ENCODE peak calls at places on chromosomes 6 and 20, in six cellular contexts. One of them, this sample, is unnamed.

GRCh38 chr20:59625214-59625922 is 21.0 kb downstream of the PHACTR3 start:
- DNase-seq in neuronal stem cell: no peak
- DNase-seq in trophoblast cell: no peak
- DNase-seq in mesenchymal stem cell: no peak
- DNase-seq in H9: no peak
- DNase-seq in H1: no peak
- DNase-seq in this sample: no peak

GRCh38 chr6:18595774-18596528 is 208.8 kb downstream of the RNF144B start:
- DNase-seq in mesenchymal stem cell: peak; percentile 62
- DNase-seq in neuronal stem cell: peak; percentile 76
- DNase-seq in H9: peak; percentile 64
- DNase-seq in trophoblast cell: peak; percentile 79
- DNase-seq in H1: peak; percentile 84
- DNase-seq in this sample: peak; percentile 63

GRCh38 chr20:47354388-47354709 is 2.1 kb downstream of the ZMYND8 start:
- DNase-seq in H9: no peak
- DNase-seq in neuronal stem cell: no peak
- DNase-seq in trophoblast cell: no peak
- DNase-seq in H1: no peak
- DNase-seq in mesenchymal stem cell: no peak
- DNase-seq in this sample: no peak

GRCh38 chr20:5073154-5074049 is 46.4 kb downstream of the PCNA start:
- DNase-seq in H1: peak; percentile 51
- DNase-seq in trophoblast cell: no peak
- DNase-seq in neuronal stem cell: no peak
- DNase-seq in mesenchymal stem cell: peak; percentile 22
- DNase-seq in H9: peak; percentile 40
- DNase-seq in this sample: peak; percentile 22

GRCh38 chr6:157861814-157862213 is 38.8 kb downstream of the SNX9 start:
- DNase-seq in H9: no peak
- DNase-seq in trophoblast cell: peak; percentile 32
- DNase-seq in mesenchymal stem cell: peak; percentile 46
- DNase-seq in H1: no peak
- DNase-seq in neuronal stem cell: no peak
- DNase-seq in this sample: peak; percentile 71

GRCh38 chr6:31969712-31970603 is 2.0 kb downstream of the DXO start:
- DNase-seq in H9: no peak
- DNase-seq in H1: no peak
- DNase-seq in mesenchymal stem cell: peak; percentile 25
- DNase-seq in trophoblast cell: no peak
- DNase-seq in neuronal stem cell: no peak
- DNase-seq in this sample: peak; percentile 55

GRCh38 chr6:135088818-135089809 is 34.5 kb upstream of the HBS1L start:
- DNase-seq in neuronal stem cell: no peak
- DNase-seq in H1: no peak
- DNase-seq in H9: no peak
- DNase-seq in trophoblast cell: peak; percentile 16
- DNase-seq in mesenchymal stem cell: peak; percentile 28
- DNase-seq in this sample: peak; percentile 72

GRCh38 chr6:109229536-109229935 is 134.2 kb downstream of the CEP57L1 start:
- DNase-seq in H9: no peak
- DNase-seq in H1: no peak
- DNase-seq in trophoblast cell: no peak
- DNase-seq in neuronal stem cell: no peak
- DNase-seq in mesenchymal stem cell: no peak
- DNase-seq in this sample: no peak

GRCh38 chr20:24699321-24700165 is 230.1 kb downstream of the SYNDIG1 start:
- DNase-seq in neuronal stem cell: no peak
- DNase-seq in H1: peak; percentile 11
- DNase-seq in mesenchymal stem cell: no peak
- DNase-seq in H9: peak; percentile 16
- DNase-seq in trophoblast cell: no peak
- DNase-seq in this sample: no peak
- H4K91ac ChIP-seq in neuronal stem cell: no peak overlapping the region
- H4K91ac ChIP-seq in H1: no peak overlapping the region
- H4K91ac ChIP-seq in mesenchymal stem cell: no peak overlapping the region
- H4K91ac ChIP-seq in H9: no peak overlapping the region
- H4K91ac ChIP-seq in trophoblast cell: no peak overlapping the region
- H4K91ac ChIP-seq in this sample: no peak overlapping the region

DNA sequence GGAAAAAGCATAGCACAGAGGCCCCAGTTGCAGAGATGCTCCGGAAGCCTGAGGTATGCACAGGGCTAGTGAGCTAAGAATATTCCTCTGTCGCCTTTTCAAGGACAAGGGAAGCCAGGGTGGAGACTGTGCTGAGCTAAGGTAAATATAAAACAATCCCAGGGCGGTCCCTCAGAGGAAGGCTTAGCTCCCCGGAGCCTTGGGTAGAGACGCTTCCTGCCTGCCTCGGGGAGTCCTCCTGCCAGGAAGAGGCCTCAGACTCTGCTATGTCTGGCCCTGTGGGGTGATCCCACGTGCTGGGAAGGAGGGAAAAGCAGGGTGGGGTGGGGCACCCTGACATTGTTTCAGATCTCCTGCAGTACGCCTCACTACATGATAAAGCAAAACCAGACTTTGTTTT is 134.9 kb upstream of the FOXA2 start:
- DNase-seq in mesenchymal stem cell: no peak
- DNase-seq in H9: no peak
- DNase-seq in H1: no peak
- DNase-seq in trophoblast cell: no peak
- DNase-seq in neuronal stem cell: no peak
- DNase-seq in this sample: no peak
- H4K91ac ChIP-seq in mesenchymal stem cell: no peak overlapping the region
- H4K91ac ChIP-seq in H9: no peak overlapping the region
- H4K91ac ChIP-seq in H1: no peak overlapping the region
- H4K91ac ChIP-seq in trophoblast cell: no peak overlapping the region
- H4K91ac ChIP-seq in neuronal stem cell: no peak overlapping the region
- H4K91ac ChIP-seq in this sample: no peak overlapping the region

GRCh38 chr6:7264686-7265384 is 48.2 kb downstream of the SSR1 start:
- DNase-seq in mesenchymal stem cell: no peak
- DNase-seq in neuronal stem cell: no peak
- DNase-seq in trophoblast cell: no peak
- DNase-seq in H1: no peak
- DNase-seq in H9: no peak
- DNase-seq in this sample: no peak
- H4K91ac ChIP-seq in mesenchymal stem cell: no peak overlapping the region
- H4K91ac ChIP-seq in neuronal stem cell: no peak overlapping the region
- H4K91ac ChIP-seq in trophoblast cell: no peak overlapping the region
- H4K91ac ChIP-seq in H1: no peak overlapping the region
- H4K91ac ChIP-seq in H9: no peak overlapping the region
- H4K91ac ChIP-seq in this sample: no peak overlapping the region

GRCh38 chr6:132194529-132194928 is 206.7 kb downstream of the MOXD1 start:
- DNase-seq in H1: no peak
- DNase-seq in mesenchymal stem cell: no peak
- DNase-seq in neuronal stem cell: no peak
- DNase-seq in H9: no peak
- DNase-seq in trophoblast cell: no peak
- DNase-seq in this sample: no peak

GRCh38 chr6:132199343-132199742 is 201.9 kb downstream of the MOXD1 start:
- DNase-seq in H9: no peak
- DNase-seq in mesenchymal stem cell: no peak
- DNase-seq in trophoblast cell: no peak
- DNase-seq in H1: no peak
- DNase-seq in neuronal stem cell: no peak
- DNase-seq in this sample: peak; percentile 90

GRCh38 chr6:132198896-132199295 is 202.4 kb downstream of the MOXD1 start:
- DNase-seq in H9: no peak
- DNase-seq in mesenchymal stem cell: no peak
- DNase-seq in trophoblast cell: no peak
- DNase-seq in H1: no peak
- DNase-seq in neuronal stem cell: no peak
- DNase-seq in this sample: peak; percentile 87

GRCh38 chr6:132202569-132202968 is 198.7 kb downstream of the MOXD1 start:
- DNase-seq in mesenchymal stem cell: peak; percentile 95
- DNase-seq in H1: no peak
- DNase-seq in trophoblast cell: peak; percentile 25
- DNase-seq in H9: no peak
- DNase-seq in neuronal stem cell: no peak
- DNase-seq in this sample: peak; percentile 96

DNA sequence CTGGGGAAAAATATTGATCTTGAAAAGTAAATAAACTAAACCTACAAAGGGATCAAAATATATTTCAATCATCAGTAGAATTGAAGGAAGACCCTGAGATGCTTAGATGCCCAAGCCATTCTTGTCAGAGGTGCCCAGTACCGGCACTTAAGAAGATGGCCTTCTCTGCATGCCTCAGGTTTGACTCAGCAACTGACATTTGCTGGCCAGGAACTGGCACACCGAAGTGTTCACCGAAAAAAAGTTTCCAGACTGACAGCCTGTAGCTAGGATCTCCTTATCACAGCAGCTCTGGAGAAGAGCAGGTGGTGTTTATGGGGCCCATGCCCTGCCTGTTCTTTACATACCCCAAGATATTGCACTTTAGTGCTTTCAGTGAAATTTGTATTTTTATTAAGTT is 203.2 kb downstream of the MOXD1 start:
- DNase-seq in trophoblast cell: no peak
- DNase-seq in H9: no peak
- DNase-seq in mesenchymal stem cell: no peak
- DNase-seq in H1: no peak
- DNase-seq in neuronal stem cell: no peak
- DNase-seq in this sample: no peak
- H4K91ac ChIP-seq in trophoblast cell: no peak overlapping the region
- H4K91ac ChIP-seq in H9: no peak overlapping the region
- H4K91ac ChIP-seq in mesenchymal stem cell: no peak overlapping the region
- H4K91ac ChIP-seq in H1: no peak overlapping the region
- H4K91ac ChIP-seq in neuronal stem cell: no peak overlapping the region
- H4K91ac ChIP-seq in this sample: peak overlapping the region; percentile 6

GRCh38 chr6:159832941-159833340 is 32.9 kb downstream of the PNLDC1 start:
- DNase-seq in H9: no peak
- DNase-seq in H1: no peak
- DNase-seq in trophoblast cell: peak; percentile 9
- DNase-seq in neuronal stem cell: no peak
- DNase-seq in mesenchymal stem cell: no peak
- DNase-seq in this sample: no peak

GRCh38 chr6:159831373-159831679 is 31.2 kb downstream of the PNLDC1 start:
- DNase-seq in trophoblast cell: no peak
- DNase-seq in neuronal stem cell: no peak
- DNase-seq in H9: no peak
- DNase-seq in mesenchymal stem cell: no peak
- DNase-seq in H1: no peak
- DNase-seq in this sample: no peak

GRCh38 chr6:159836294-159837140 is 36.4 kb downstream of the PNLDC1 start:
- DNase-seq in H1: peak; percentile 42
- DNase-seq in mesenchymal stem cell: no peak
- DNase-seq in trophoblast cell: no peak
- DNase-seq in H9: no peak
- DNase-seq in neuronal stem cell: no peak
- DNase-seq in this sample: peak; percentile 17

GRCh38 chr6:159833556-159833955 is 33.5 kb downstream of the PNLDC1 start:
- DNase-seq in H1: no peak
- DNase-seq in neuronal stem cell: no peak
- DNase-seq in trophoblast cell: no peak
- DNase-seq in mesenchymal stem cell: no peak
- DNase-seq in H9: no peak
- DNase-seq in this sample: peak; percentile 37

GRCh38 chr6:159833997-159834601 is 34.0 kb downstream of the PNLDC1 start:
- DNase-seq in mesenchymal stem cell: no peak
- DNase-seq in trophoblast cell: no peak
- DNase-seq in H1: no peak
- DNase-seq in H9: no peak
- DNase-seq in neuronal stem cell: no peak
- DNase-seq in this sample: no peak
- H4K91ac ChIP-seq in mesenchymal stem cell: no peak overlapping the region
- H4K91ac ChIP-seq in trophoblast cell: no peak overlapping the region
- H4K91ac ChIP-seq in H1: peak overlapping the region; percentile 50
- H4K91ac ChIP-seq in H9: no peak overlapping the region
- H4K91ac ChIP-seq in neuronal stem cell: no peak overlapping the region
- H4K91ac ChIP-seq in this sample: no peak overlapping the region

DNA sequence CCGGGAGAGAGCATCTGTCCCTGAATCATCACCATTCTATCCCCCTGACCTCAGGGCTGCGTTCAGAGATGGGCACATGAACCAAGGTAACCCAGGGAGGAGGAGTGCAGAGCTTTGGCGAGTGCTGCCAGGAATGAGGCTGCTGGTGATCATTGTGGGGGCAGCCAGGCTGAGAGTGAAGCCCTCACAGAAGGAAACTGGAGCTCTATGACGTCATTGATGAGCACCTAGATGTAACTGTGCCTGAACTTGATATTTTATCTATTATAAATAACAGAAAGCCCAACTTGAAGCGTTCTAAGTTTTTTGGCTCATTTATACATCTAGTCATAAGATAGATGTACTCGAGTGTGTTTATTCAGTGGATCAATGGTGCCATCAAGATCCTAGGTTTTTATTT is 17.3 kb upstream of the TSHZ2 start:
- DNase-seq in neuronal stem cell: no peak
- DNase-seq in trophoblast cell: no peak
- DNase-seq in H9: no peak
- DNase-seq in mesenchymal stem cell: no peak
- DNase-seq in H1: no peak
- DNase-seq in this sample: no peak
- H4K91ac ChIP-seq in neuronal stem cell: no peak overlapping the region
- H4K91ac ChIP-seq in trophoblast cell: no peak overlapping the region
- H4K91ac ChIP-seq in H9: no peak overlapping the region
- H4K91ac ChIP-seq in mesenchymal stem cell: peak overlapping the region; percentile 36
- H4K91ac ChIP-seq in H1: no peak overlapping the region
- H4K91ac ChIP-seq in this sample: no peak overlapping the region

This sample was measured in IMR-90.